ENCODE peak calls at places on chromosomes 2 and 18, in four cellular contexts. C is RWPE2, H is sigmoid colon, Y is astrocyte of the spinal cord. Z is an unnamed sample.

GRCh38 chr2:10787176-10787968 is 25.2 kb downstream of the PDIA6 start:
- DNase-seq in C (no peak), Y (no peak), H (no peak), Z (peak)

GRCh38 chr18:8795586-8795985 is 90.2 kb downstream of the MTCL1 start:
- DNase-seq in H (no peak), C (no peak), Y (no peak), Z (no peak)

GRCh38 chr2:109663721-109664120 is 49.6 kb downstream of the SOWAHC start:
- DNase-seq in Y (peak), H (peak), C (no peak), Z (no peak)

GRCh38 chr2:174535083-174535482 is 48.3 kb upstream of the GPR155 start:
- DNase-seq in Y (no peak), C (no peak), H (no peak), Z (no peak)

GRCh38 chr2:16201876-16202642 is 261.7 kb downstream of the MYCN start:
- DNase-seq in H (no peak), Y (no peak), C (no peak), Z (no peak)

GRCh38 chr2:108594132-108594981 is 60.1 kb downstream of the LIMS1 start:
- DNase-seq in C (no peak), H (no peak), Y (peak), Z (peak)

GRCh38 chr18:7980136-7980535 is 413.0 kb downstream of the PTPRM start:
- DNase-seq in H (no peak), Y (no peak), C (no peak), Z (peak)

GRCh38 chr2:17706845-17707244 is 46.8 kb downstream of the SMC6 start:
- DNase-seq in H (no peak), Y (no peak), C (no peak), Z (no peak)

GRCh38 chr2:64283641-64284371 is 139.6 kb upstream of the PELI1 start:
- DNase-seq in Y (no peak), H (no peak), C (no peak), Z (peak)

GRCh38 chr2:85536479-85536878 is 2.5 kb upstream of the MAT2A start:
- DNase-seq in Y (peak), C (no peak), H (no peak), Z (no peak)

GRCh38 chr18:8854962-8855361 is 149.6 kb downstream of the MTCL1 start:
- DNase-seq in H (no peak), C (no peak), Y (no peak), Z (no peak)

DNA sequence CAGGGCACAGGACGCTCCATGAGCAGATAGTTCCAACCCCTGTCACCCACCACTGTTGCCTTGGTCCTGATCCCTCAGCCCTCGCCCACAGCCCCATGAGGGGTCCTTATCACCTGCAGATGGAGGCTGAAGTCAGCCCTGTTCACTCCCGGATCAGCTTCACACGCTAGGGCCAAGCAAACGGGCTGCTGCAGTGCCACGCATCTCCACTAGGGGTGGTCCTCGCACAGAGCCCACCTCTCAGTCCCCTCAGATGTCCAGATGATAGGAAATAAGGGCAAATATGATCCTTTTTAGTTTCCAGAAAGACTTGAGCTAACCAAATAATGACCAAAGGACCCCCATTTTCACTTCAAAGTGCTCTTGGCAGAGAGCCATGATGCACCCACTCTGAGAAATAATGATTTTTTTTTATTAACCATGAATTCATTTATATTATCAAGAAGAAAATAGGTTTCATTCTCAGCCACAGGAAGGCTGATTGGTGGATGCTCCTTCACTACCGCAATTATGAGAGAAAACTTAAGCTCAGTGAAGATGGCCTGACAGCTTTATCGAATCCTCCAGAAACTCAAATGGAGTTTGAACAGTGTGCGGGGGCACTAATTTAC is 71.9 kb upstream of the KLHL29 start:
- DNase-seq in C (no peak), H (no peak), Y (no peak), Z (peak)
- TF ChIP-seq CTCF in C (peak), H (no peak), Y (peak), Z (peak)

GRCh38 chr18:80037300-80037699 is 3.1 kb downstream of the RBFA start:
- DNase-seq in Y (no peak), C (no peak), H (no peak), Z (no peak)
- H3K4me3 ChIP-seq in Y (no peak), C (no peak), H (no peak), Z (no peak)

GRCh38 chr2:192194866-192195547 is at the start of gene TMEFF2:
- DNase-seq in C (peak), Y (peak), H (peak), Z (peak)
- TF ChIP-seq CTCF in C (peak), Y (peak), H (no peak), Z (no peak)

GRCh38 chr18:28174181-28174906 is 2.6 kb downstream of the CDH2 start:
- DNase-seq in H (no peak), Y (peak), C (no peak), Z (no peak)

GRCh38 chr18:28175047-28175929 is 1.6 kb downstream of the CDH2 start:
- DNase-seq in C (no peak), Y (peak), H (peak), Z (no peak)

GRCh38 chr18:28176674-28176932 is 327 bp downstream of the CDH2 start:
- DNase-seq in H (no peak), C (no peak), Y (no peak), Z (no peak)

GRCh38 chr18:28176933-28177827 is at the start of gene CDH2:
- DNase-seq in H (peak), Y (peak), C (peak), Z (no peak)

GRCh38 chr18:28175930-28176673 is 828 bp downstream of the CDH2 start:
- DNase-seq in H (no peak), Y (peak), C (no peak), Z (no peak)
- H3K4me3 ChIP-seq in H (peak), Y (peak), C (peak), Z (no peak)

Z was measured in GM12865.